ENCODE peak calls at places on chromosomes 1 and 21, in nine cellular contexts. One of them, this sample, is unnamed.

GRCh38 chr1:209048961-209049669 is 534.4 kb upstream of the CAMK1G start:
- DNase-seq in GM12865: no peak
- DNase-seq in fibroblast of lung: no peak
- DNase-seq in A549: no peak
- DNase-seq in COR-L47: no peak
- DNase-seq in T-helper 2 cell: no peak
- DNase-seq in Daoy: peak
- DNase-seq in fibroblast of the conjunctiva: no peak
- DNase-seq in RCC 7860: peak
- DNase-seq in this sample: no peak

GRCh38 chr1:10610901-10611600 is 136.3 kb downstream of the PEX14 start:
- DNase-seq in GM12865: no peak
- DNase-seq in fibroblast of lung: peak
- DNase-seq in A549: no peak
- DNase-seq in COR-L47: no peak
- DNase-seq in T-helper 2 cell: no peak
- DNase-seq in Daoy: no peak
- DNase-seq in fibroblast of the conjunctiva: no peak
- DNase-seq in RCC 7860: no peak
- DNase-seq in this sample: no peak

GRCh38 chr1:67840449-67840848 is 7.2 kb upstream of the GNG12 start:
- DNase-seq in GM12865: no peak
- DNase-seq in fibroblast of lung: peak
- DNase-seq in A549: peak
- DNase-seq in COR-L47: no peak
- DNase-seq in T-helper 2 cell: no peak
- DNase-seq in Daoy: peak
- DNase-seq in fibroblast of the conjunctiva: peak
- DNase-seq in RCC 7860: peak
- DNase-seq in this sample: no peak

GRCh38 chr1:183989078-183989577 is 48.4 kb downstream of the COLGALT2 start:
- DNase-seq in GM12865: peak
- DNase-seq in fibroblast of lung: peak
- DNase-seq in A549: no peak
- DNase-seq in COR-L47: no peak
- DNase-seq in T-helper 2 cell: no peak
- DNase-seq in Daoy: peak
- DNase-seq in fibroblast of the conjunctiva: peak
- DNase-seq in RCC 7860: peak
- DNase-seq in this sample: no peak

GRCh38 chr1:175742790-175743459 is 470 bp downstream of the TNR start:
- DNase-seq in GM12865: peak
- DNase-seq in fibroblast of lung: peak
- DNase-seq in A549: peak
- DNase-seq in COR-L47: no peak
- DNase-seq in T-helper 2 cell: no peak
- DNase-seq in Daoy: peak
- DNase-seq in fibroblast of the conjunctiva: no peak
- DNase-seq in RCC 7860: no peak
- DNase-seq in this sample: no peak

GRCh38 chr21:16605588-16605987 is 875.8 kb downstream of the USP25 start:
- DNase-seq in GM12865: no peak
- DNase-seq in fibroblast of lung: peak
- DNase-seq in A549: no peak
- DNase-seq in COR-L47: no peak
- DNase-seq in T-helper 2 cell: no peak
- DNase-seq in Daoy: no peak
- DNase-seq in fibroblast of the conjunctiva: peak
- DNase-seq in RCC 7860: no peak
- DNase-seq in this sample: no peak

GRCh38 chr1:82934069-82934468 is 1064.9 kb downstream of the TTLL7 start:
- DNase-seq in GM12865: no peak
- DNase-seq in fibroblast of lung: no peak
- DNase-seq in A549: no peak
- DNase-seq in COR-L47: peak
- DNase-seq in T-helper 2 cell: no peak
- DNase-seq in Daoy: no peak
- DNase-seq in fibroblast of the conjunctiva: no peak
- DNase-seq in RCC 7860: no peak
- DNase-seq in this sample: no peak

GRCh38 chr1:13830170-13830569 is 130.2 kb downstream of the PRDM2 start:
- DNase-seq in GM12865: no peak
- DNase-seq in fibroblast of lung: no peak
- DNase-seq in A549: no peak
- DNase-seq in COR-L47: no peak
- DNase-seq in T-helper 2 cell: no peak
- DNase-seq in Daoy: no peak
- DNase-seq in fibroblast of the conjunctiva: no peak
- DNase-seq in RCC 7860: no peak
- DNase-seq in this sample: no peak

GRCh38 chr1:62198781-62199125 is 4.1 kb downstream of the L1TD1 start:
- DNase-seq in GM12865: no peak
- DNase-seq in fibroblast of lung: peak
- DNase-seq in A549: peak
- DNase-seq in COR-L47: no peak
- DNase-seq in T-helper 2 cell: no peak
- DNase-seq in Daoy: peak
- DNase-seq in fibroblast of the conjunctiva: no peak
- DNase-seq in RCC 7860: no peak
- DNase-seq in this sample: no peak

GRCh38 chr21:42721341-42721824 is 68.0 kb downstream of the PDE9A start:
- DNase-seq in GM12865: no peak
- DNase-seq in fibroblast of lung: peak
- DNase-seq in A549: no peak
- DNase-seq in COR-L47: no peak
- DNase-seq in T-helper 2 cell: no peak
- DNase-seq in Daoy: no peak
- DNase-seq in fibroblast of the conjunctiva: no peak
- DNase-seq in RCC 7860: no peak
- DNase-seq in this sample: no peak

GRCh38 chr1:110390692-110391232 is at the start of gene SLC16A4:
- DNase-seq in GM12865: no peak
- DNase-seq in fibroblast of lung: peak
- DNase-seq in A549: peak
- DNase-seq in COR-L47: no peak
- DNase-seq in T-helper 2 cell: no peak
- DNase-seq in Daoy: peak
- DNase-seq in fibroblast of the conjunctiva: no peak
- DNase-seq in RCC 7860: no peak
- DNase-seq in this sample: no peak

GRCh38 chr1:13981142-13981541 is 281.2 kb downstream of the PRDM2 start:
- DNase-seq in GM12865: no peak
- DNase-seq in fibroblast of lung: no peak
- DNase-seq in A549: no peak
- DNase-seq in COR-L47: no peak
- DNase-seq in T-helper 2 cell: no peak
- DNase-seq in Daoy: no peak
- DNase-seq in fibroblast of the conjunctiva: no peak
- DNase-seq in RCC 7860: no peak
- DNase-seq in this sample: no peak

GRCh38 chr1:174998569-174999215 is 1.1 kb upstream of the CACYBP start:
- DNase-seq in GM12865: peak
- DNase-seq in fibroblast of lung: peak
- DNase-seq in A549: peak
- DNase-seq in COR-L47: peak
- DNase-seq in T-helper 2 cell: peak
- DNase-seq in Daoy: peak
- DNase-seq in fibroblast of the conjunctiva: no peak
- DNase-seq in RCC 7860: peak
- DNase-seq in this sample: peak

GRCh38 chr1:78839704-78840277 is 166.7 kb downstream of the ADGRL4 start:
- DNase-seq in GM12865: peak
- DNase-seq in fibroblast of lung: peak
- DNase-seq in A549: peak
- DNase-seq in COR-L47: peak
- DNase-seq in T-helper 2 cell: no peak
- DNase-seq in Daoy: peak
- DNase-seq in fibroblast of the conjunctiva: no peak
- DNase-seq in RCC 7860: peak
- DNase-seq in this sample: peak

GRCh38 chr1:32884726-32885125 is 1.6 kb upstream of the HPCA start:
- DNase-seq in GM12865: no peak
- DNase-seq in fibroblast of lung: no peak
- DNase-seq in A549: no peak
- DNase-seq in COR-L47: no peak
- DNase-seq in T-helper 2 cell: no peak
- DNase-seq in Daoy: no peak
- DNase-seq in fibroblast of the conjunctiva: no peak
- DNase-seq in RCC 7860: no peak
- DNase-seq in this sample: no peak

GRCh38 chr1:187551061-187551460 is 722.3 kb downstream of the PLA2G4A start:
- DNase-seq in GM12865: no peak
- DNase-seq in fibroblast of lung: no peak
- DNase-seq in A549: peak
- DNase-seq in COR-L47: no peak
- DNase-seq in T-helper 2 cell: no peak
- DNase-seq in Daoy: no peak
- DNase-seq in fibroblast of the conjunctiva: no peak
- DNase-seq in RCC 7860: no peak
- DNase-seq in this sample: no peak

GRCh38 chr1:200206761-200207160 is 179.3 kb downstream of the NR5A2 start:
- DNase-seq in GM12865: no peak
- DNase-seq in fibroblast of lung: no peak
- DNase-seq in A549: no peak
- DNase-seq in COR-L47: no peak
- DNase-seq in T-helper 2 cell: no peak
- DNase-seq in Daoy: peak
- DNase-seq in fibroblast of the conjunctiva: no peak
- DNase-seq in RCC 7860: peak
- DNase-seq in this sample: no peak

GRCh38 chr1:23554481-23555224 is 4.6 kb downstream of the ID3 start:
- DNase-seq in GM12865: peak
- DNase-seq in fibroblast of lung: peak
- DNase-seq in A549: peak
- DNase-seq in COR-L47: peak
- DNase-seq in T-helper 2 cell: peak
- DNase-seq in Daoy: peak
- DNase-seq in fibroblast of the conjunctiva: peak
- DNase-seq in RCC 7860: peak
- DNase-seq in this sample: peak

GRCh38 chr1:61320575-61320974 is 238.2 kb downstream of the NFIA start:
- DNase-seq in GM12865: no peak
- DNase-seq in fibroblast of lung: no peak
- DNase-seq in A549: no peak
- DNase-seq in COR-L47: no peak
- DNase-seq in T-helper 2 cell: no peak
- DNase-seq in Daoy: no peak
- DNase-seq in fibroblast of the conjunctiva: no peak
- DNase-seq in RCC 7860: no peak
- DNase-seq in this sample: no peak

GRCh38 chr21:29470397-29470796 is 171.7 kb downstream of the BACH1 start:
- DNase-seq in GM12865: no peak
- DNase-seq in fibroblast of lung: no peak
- DNase-seq in A549: no peak
- DNase-seq in COR-L47: no peak
- DNase-seq in T-helper 2 cell: no peak
- DNase-seq in Daoy: no peak
- DNase-seq in fibroblast of the conjunctiva: no peak
- DNase-seq in RCC 7860: no peak
- DNase-seq in this sample: no peak

GRCh38 chr1:91007827-91008226 is 14.0 kb downstream of the ZNF644 start:
- DNase-seq in GM12865: no peak
- DNase-seq in fibroblast of lung: no peak
- DNase-seq in A549: no peak
- DNase-seq in COR-L47: no peak
- DNase-seq in T-helper 2 cell: no peak
- DNase-seq in Daoy: no peak
- DNase-seq in fibroblast of the conjunctiva: no peak
- DNase-seq in RCC 7860: no peak
- DNase-seq in this sample: no peak

GRCh38 chr1:93701619-93702018 is 20.0 kb upstream of the BCAR3 start:
- DNase-seq in GM12865: peak
- DNase-seq in fibroblast of lung: peak
- DNase-seq in A549: peak
- DNase-seq in COR-L47: no peak
- DNase-seq in T-helper 2 cell: no peak
- DNase-seq in Daoy: peak
- DNase-seq in fibroblast of the conjunctiva: peak
- DNase-seq in RCC 7860: peak
- DNase-seq in this sample: no peak

GRCh38 chr1:147882535-147882934 is 20.1 kb upstream of the GJA8 start:
- DNase-seq in GM12865: no peak
- DNase-seq in fibroblast of lung: no peak
- DNase-seq in A549: no peak
- DNase-seq in COR-L47: no peak
- DNase-seq in T-helper 2 cell: no peak
- DNase-seq in Daoy: no peak
- DNase-seq in fibroblast of the conjunctiva: no peak
- DNase-seq in RCC 7860: no peak
- DNase-seq in this sample: no peak

GRCh38 chr1:214551436-214552173 is at the start of gene PTPN14:
- DNase-seq in GM12865: no peak
- DNase-seq in fibroblast of lung: peak
- DNase-seq in A549: peak
- DNase-seq in COR-L47: peak
- DNase-seq in T-helper 2 cell: no peak
- DNase-seq in Daoy: peak
- DNase-seq in fibroblast of the conjunctiva: peak
- DNase-seq in RCC 7860: peak
- DNase-seq in this sample: peak

GRCh38 chr1:153883223-153883622 is 39.5 kb downstream of the GATAD2B start:
- DNase-seq in GM12865: no peak
- DNase-seq in fibroblast of lung: no peak
- DNase-seq in A549: no peak
- DNase-seq in COR-L47: no peak
- DNase-seq in T-helper 2 cell: no peak
- DNase-seq in Daoy: no peak
- DNase-seq in fibroblast of the conjunctiva: no peak
- DNase-seq in RCC 7860: no peak
- DNase-seq in this sample: no peak

GRCh38 chr1:83922431-83922830 is 76.5 kb downstream of the TTLL7 start:
- DNase-seq in GM12865: no peak
- DNase-seq in fibroblast of lung: no peak
- DNase-seq in A549: no peak
- DNase-seq in COR-L47: no peak
- DNase-seq in T-helper 2 cell: no peak
- DNase-seq in Daoy: no peak
- DNase-seq in fibroblast of the conjunctiva: no peak
- DNase-seq in RCC 7860: no peak
- DNase-seq in this sample: no peak

GRCh38 chr1:45952072-45952471 is 148.7 kb downstream of the MAST2 start:
- DNase-seq in GM12865: no peak
- DNase-seq in fibroblast of lung: no peak
- DNase-seq in A549: no peak
- DNase-seq in COR-L47: no peak
- DNase-seq in T-helper 2 cell: no peak
- DNase-seq in Daoy: no peak
- DNase-seq in fibroblast of the conjunctiva: no peak
- DNase-seq in RCC 7860: no peak
- DNase-seq in this sample: no peak

GRCh38 chr1:211647666-211648065 is 27.8 kb downstream of the NEK2 start:
- DNase-seq in GM12865: no peak
- DNase-seq in fibroblast of lung: no peak
- DNase-seq in A549: no peak
- DNase-seq in COR-L47: no peak
- DNase-seq in T-helper 2 cell: no peak
- DNase-seq in Daoy: no peak
- DNase-seq in fibroblast of the conjunctiva: no peak
- DNase-seq in RCC 7860: no peak
- DNase-seq in this sample: no peak